ENCODE peak calls at places on chromosomes 16 and 17, in nine cellular contexts. E, M, C, I, A, J, P, Z and B are unnamed samples.

GRCh38 chr17:36980281-36980761 is 31.6 kb downstream of the AATF start:
- DNase-seq in C (no peak), Z (peak; percentile 43), A (no peak), J (no peak), P (no peak), I (peak; percentile 44), M (no peak), E (peak; percentile 29), B (no peak)

GRCh38 chr16:65069090-65069489 is 52.8 kb downstream of the CDH11 start:
- DNase-seq in Z (peak; percentile 96), M (no peak), I (no peak), C (no peak), P (no peak), J (no peak), A (no peak), E (peak; percentile 89), B (no peak)

GRCh38 chr17:2071421-2072281 is 16.7 kb downstream of the HIC1 start:
- DNase-seq in A (no peak), M (peak; percentile 67), I (no peak), P (no peak), Z (peak; percentile 96), C (peak; percentile 53), J (no peak), E (peak; percentile 78), B (peak; percentile 45)

GRCh38 chr16:4699030-4699556 is 5.7 kb downstream of the NUDT16L1 start:
- DNase-seq in P (no peak), Z (no peak), C (no peak), E (no peak), J (no peak), M (no peak), I (no peak), A (no peak), B (no peak)

GRCh38 chr17:65547253-65547670 is 14.2 kb downstream of the AXIN2 start:
- DNase-seq in P (no peak), A (no peak), I (no peak), C (peak; percentile 92), Z (no peak), J (no peak), M (no peak), E (peak; percentile 46), B (peak; percentile 63)

GRCh38 chr16:3003582-3004270 is 9.0 kb upstream of the CLDN9 start:
- DNase-seq in Z (peak; percentile 99), M (peak; percentile 95), J (peak; percentile 97), C (peak; percentile 98), E (peak; percentile 98), I (peak; percentile 100), P (peak; percentile 87), A (peak; percentile 95), B (peak; percentile 98)

GRCh38 chr16:540645-541340 is 13.3 kb downstream of the CAPN15 start:
- DNase-seq in A (no peak), P (no peak), I (no peak), C (no peak), E (no peak), M (no peak), Z (no peak), J (no peak), B (no peak)

GRCh38 chr17:9360610-9361571 is 214.7 kb downstream of the STX8 start:
- DNase-seq in A (no peak), C (no peak), P (no peak), Z (peak; percentile 83), J (no peak), E (peak; percentile 64), M (no peak), I (peak; percentile 55), B (peak; percentile 73)

GRCh38 chr16:68760671-68761275 is 23.7 kb downstream of the CDH1 start:
- DNase-seq in J (no peak), I (peak; percentile 57), M (no peak), Z (peak; percentile 66), C (no peak), P (no peak), A (peak; percentile 43), E (no peak), B (no peak)

GRCh38 chr17:4565209-4566141 is 5.1 kb upstream of the GGT6 start:
- DNase-seq in C (peak; percentile 81), E (peak; percentile 70), P (peak; percentile 29), Z (peak; percentile 76), J (no peak), I (peak; percentile 51), M (no peak), A (peak; percentile 41), B (peak; percentile 51)

GRCh38 chr17:2309338-2310143 is 5.8 kb downstream of the SRR start:
- DNase-seq in E (no peak), M (no peak), I (no peak), A (no peak), J (no peak), P (no peak), C (no peak), Z (peak; percentile 35), B (no peak)

GRCh38 chr16:29714396-29714795 is 31.4 kb downstream of the C16orf54 start:
- DNase-seq in I (no peak), P (no peak), E (no peak), C (no peak), Z (no peak), M (no peak), J (no peak), A (no peak), B (no peak)

GRCh38 chr16:87465306-87465705 is 27.5 kb downstream of the ZCCHC14 start:
- DNase-seq in M (peak; percentile 84), C (no peak), E (peak; percentile 84), Z (peak; percentile 83), J (no peak), A (no peak), P (no peak), I (peak; percentile 44), B (peak; percentile 65)

GRCh38 chr17:1999557-2000251 is 25.4 kb downstream of the RTN4RL1 start:
- DNase-seq in E (no peak), Z (peak; percentile 77), M (no peak), C (peak; percentile 79), A (no peak), I (peak; percentile 49), J (no peak), P (no peak), B (no peak)

GRCh38 chr17:8152981-8153549 is 861 bp upstream of the PER1 start:
- DNase-seq in A (no peak), J (no peak), P (no peak), E (no peak), M (peak; percentile 66), Z (no peak), I (no peak), C (no peak), B (no peak)

GRCh38 chr17:77865109-77865611 is 93.3 kb upstream of the TNRC6C start:
- DNase-seq in Z (no peak), C (no peak), J (no peak), P (no peak), A (no peak), M (no peak), E (no peak), I (no peak), B (peak; percentile 25)

GRCh38 chr16:66474750-66475199 is 47.7 kb downstream of the BEAN1 start:
- DNase-seq in C (no peak), P (peak; percentile 32), E (peak; percentile 6), A (peak; percentile 58), M (peak; percentile 41), J (peak; percentile 34), Z (no peak), I (no peak), B (no peak)

GRCh38 chr17:42964161-42964932 is at the start of gene AARSD1:
- DNase-seq in E (peak; percentile 95), J (peak; percentile 91), P (peak; percentile 81), A (peak; percentile 88), C (peak; percentile 93), I (peak; percentile 92), Z (peak; percentile 94), M (peak; percentile 93), B (peak; percentile 92)

GRCh38 chr16:87933140-87933495 is 3.2 kb downstream of the CA5A start:
- DNase-seq in E (no peak), C (no peak), P (no peak), M (no peak), J (no peak), Z (no peak), A (no peak), I (no peak), B (no peak)

GRCh38 chr17:33459078-33459940 is 166.2 kb upstream of the ASIC2 start:
- DNase-seq in E (no peak), Z (no peak), A (no peak), J (no peak), M (no peak), C (no peak), I (peak; percentile 5), P (no peak), B (no peak)

GRCh38 chr17:75063626-75064025 is 16.6 kb downstream of the KCTD2 start:
- DNase-seq in E (no peak), A (no peak), J (no peak), I (no peak), Z (no peak), P (no peak), C (no peak), M (no peak), B (no peak)

GRCh38 chr17:31497994-31498826 is 106.7 kb downstream of the RAB11FIP4 start:
- DNase-seq in I (no peak), P (no peak), J (no peak), M (no peak), C (peak; percentile 55), Z (no peak), E (no peak), A (no peak), B (no peak)

GRCh38 chr17:66915204-66915611 is 49.3 kb upstream of the CACNG4 start:
- DNase-seq in A (no peak), Z (peak; percentile 44), I (no peak), P (no peak), J (no peak), M (no peak), C (peak; percentile 60), E (no peak), B (no peak)

GRCh38 chr16:87321336-87322107 is 4.3 kb upstream of the C16orf95 start:
- DNase-seq in E (no peak), J (no peak), C (no peak), Z (no peak), M (no peak), A (no peak), P (no peak), I (no peak), B (no peak)

GRCh38 chr17:7307686-7308624 is 527 bp downstream of the EIF5A start:
- DNase-seq in P (no peak), Z (peak; percentile 44), A (no peak), E (no peak), J (no peak), M (peak; percentile 82), I (peak; percentile 16), C (peak; percentile 79), B (peak; percentile 56)

GRCh38 chr16:3578610-3579551 is 1.7 kb upstream of the NLRC3 start:
- DNase-seq in Z (no peak), P (peak; percentile 40), M (no peak), I (no peak), A (no peak), E (peak; percentile 7), C (no peak), J (no peak), B (no peak)

GRCh38 chr16:79482011-79482410 is 118.5 kb downstream of the MAF start:
- DNase-seq in P (no peak), Z (no peak), M (no peak), A (no peak), J (no peak), E (no peak), C (no peak), I (no peak), B (no peak)

GRCh38 chr16:88687254-88687576 is 908 bp upstream of the SNAI3 start:
- DNase-seq in I (no peak), M (no peak), J (no peak), P (no peak), A (no peak), E (no peak), C (no peak), Z (no peak), B (no peak)

GRCh38 chr17:1577186-1577585 is 14.6 kb upstream of the PITPNA start:
- DNase-seq in Z (peak; percentile 91), P (no peak), A (no peak), M (peak; percentile 93), C (no peak), J (no peak), I (no peak), E (peak; percentile 87), B (peak; percentile 86)

GRCh38 chr17:49882434-49882833 is 34.6 kb upstream of the TAC4 start:
- DNase-seq in M (no peak), Z (no peak), E (no peak), I (no peak), P (no peak), J (no peak), A (no peak), C (no peak), B (no peak)

GRCh38 chr17:59796138-59796537 is 88.7 kb downstream of the VMP1 start:
- DNase-seq in M (no peak), I (no peak), E (no peak), Z (no peak), A (no peak), J (no peak), P (no peak), C (no peak), B (no peak)